ENCODE peak calls at places on chromosomes 12 and 14, in nine cellular contexts. One of them, this sample, is unnamed.

GRCh38 chr12:94172973-94173372 is 24.6 kb downstream of the PLXNC1 start:
- DNase-seq in stimulated activated CD8-positive, alpha-beta memory T cell treated with anti-CD3 and anti-CD28 coated beads, Interleukin-2, amount 100 ng/mL, for 1 hour: no peak
- DNase-seq in LHCN-M2: peak
- DNase-seq in GM23248: peak
- DNase-seq in osteocyte: no peak
- DNase-seq in AG08396: peak
- DNase-seq in LoVo: no peak
- DNase-seq in activated CD4-positive, alpha-beta T cell treated with anti-CD3 and anti-CD28 coated beads for 24 hours: no peak
- DNase-seq in activated CD8-positive, alpha-beta memory T cell treated with anti-CD3 and anti-CD28 coated beads for 1 hour: no peak
- DNase-seq in this sample: no peak

GRCh38 chr12:12665194-12665593 is 30.8 kb downstream of the GPR19 start:
- DNase-seq in stimulated activated CD8-positive, alpha-beta memory T cell treated with anti-CD3 and anti-CD28 coated beads, Interleukin-2, amount 100 ng/mL, for 1 hour: no peak
- DNase-seq in LHCN-M2: no peak
- DNase-seq in GM23248: no peak
- DNase-seq in osteocyte: no peak
- DNase-seq in AG08396: no peak
- DNase-seq in LoVo: no peak
- DNase-seq in activated CD4-positive, alpha-beta T cell treated with anti-CD3 and anti-CD28 coated beads for 24 hours: no peak
- DNase-seq in activated CD8-positive, alpha-beta memory T cell treated with anti-CD3 and anti-CD28 coated beads for 1 hour: no peak
- DNase-seq in this sample: no peak

GRCh38 chr14:83491091-83491490 is 1957.4 kb upstream of the SEL1L start:
- DNase-seq in stimulated activated CD8-positive, alpha-beta memory T cell treated with anti-CD3 and anti-CD28 coated beads, Interleukin-2, amount 100 ng/mL, for 1 hour: no peak
- DNase-seq in LHCN-M2: no peak
- DNase-seq in GM23248: no peak
- DNase-seq in osteocyte: no peak
- DNase-seq in AG08396: no peak
- DNase-seq in LoVo: no peak
- DNase-seq in activated CD4-positive, alpha-beta T cell treated with anti-CD3 and anti-CD28 coated beads for 24 hours: no peak
- DNase-seq in activated CD8-positive, alpha-beta memory T cell treated with anti-CD3 and anti-CD28 coated beads for 1 hour: no peak
- DNase-seq in this sample: no peak

GRCh38 chr12:131203666-131204415 is 250.1 kb downstream of the ADGRD1 start:
- DNase-seq in stimulated activated CD8-positive, alpha-beta memory T cell treated with anti-CD3 and anti-CD28 coated beads, Interleukin-2, amount 100 ng/mL, for 1 hour: no peak
- DNase-seq in LHCN-M2: no peak
- DNase-seq in GM23248: no peak
- DNase-seq in osteocyte: peak
- DNase-seq in AG08396: no peak
- DNase-seq in LoVo: no peak
- DNase-seq in activated CD4-positive, alpha-beta T cell treated with anti-CD3 and anti-CD28 coated beads for 24 hours: no peak
- DNase-seq in activated CD8-positive, alpha-beta memory T cell treated with anti-CD3 and anti-CD28 coated beads for 1 hour: no peak
- DNase-seq in this sample: no peak

GRCh38 chr12:122841544-122842321 is 6.5 kb downstream of the HIP1R start:
- DNase-seq in stimulated activated CD8-positive, alpha-beta memory T cell treated with anti-CD3 and anti-CD28 coated beads, Interleukin-2, amount 100 ng/mL, for 1 hour: no peak
- DNase-seq in LHCN-M2: peak
- DNase-seq in GM23248: peak
- DNase-seq in osteocyte: no peak
- DNase-seq in AG08396: peak
- DNase-seq in LoVo: no peak
- DNase-seq in activated CD4-positive, alpha-beta T cell treated with anti-CD3 and anti-CD28 coated beads for 24 hours: no peak
- DNase-seq in activated CD8-positive, alpha-beta memory T cell treated with anti-CD3 and anti-CD28 coated beads for 1 hour: no peak
- DNase-seq in this sample: no peak

GRCh38 chr12:12936983-12937491 is 14.9 kb downstream of the GPRC5D start:
- DNase-seq in stimulated activated CD8-positive, alpha-beta memory T cell treated with anti-CD3 and anti-CD28 coated beads, Interleukin-2, amount 100 ng/mL, for 1 hour: no peak
- DNase-seq in LHCN-M2: no peak
- DNase-seq in GM23248: no peak
- DNase-seq in osteocyte: peak
- DNase-seq in AG08396: no peak
- DNase-seq in LoVo: no peak
- DNase-seq in activated CD4-positive, alpha-beta T cell treated with anti-CD3 and anti-CD28 coated beads for 24 hours: no peak
- DNase-seq in activated CD8-positive, alpha-beta memory T cell treated with anti-CD3 and anti-CD28 coated beads for 1 hour: no peak
- DNase-seq in this sample: no peak

GRCh38 chr14:67526676-67527459 is 6.2 kb upstream of the PLEKHH1 start:
- DNase-seq in stimulated activated CD8-positive, alpha-beta memory T cell treated with anti-CD3 and anti-CD28 coated beads, Interleukin-2, amount 100 ng/mL, for 1 hour: no peak
- DNase-seq in LHCN-M2: peak
- DNase-seq in GM23248: peak
- DNase-seq in osteocyte: no peak
- DNase-seq in AG08396: peak
- DNase-seq in LoVo: peak
- DNase-seq in activated CD4-positive, alpha-beta T cell treated with anti-CD3 and anti-CD28 coated beads for 24 hours: peak
- DNase-seq in activated CD8-positive, alpha-beta memory T cell treated with anti-CD3 and anti-CD28 coated beads for 1 hour: no peak
- DNase-seq in this sample: peak

GRCh38 chr12:71938728-71939385 is at the start of gene TPH2:
- DNase-seq in stimulated activated CD8-positive, alpha-beta memory T cell treated with anti-CD3 and anti-CD28 coated beads, Interleukin-2, amount 100 ng/mL, for 1 hour: no peak
- DNase-seq in LHCN-M2: peak
- DNase-seq in GM23248: peak
- DNase-seq in osteocyte: peak
- DNase-seq in AG08396: peak
- DNase-seq in LoVo: peak
- DNase-seq in activated CD4-positive, alpha-beta T cell treated with anti-CD3 and anti-CD28 coated beads for 24 hours: peak
- DNase-seq in activated CD8-positive, alpha-beta memory T cell treated with anti-CD3 and anti-CD28 coated beads for 1 hour: no peak
- DNase-seq in this sample: peak

GRCh38 chr12:124617615-124618014 is 50.2 kb upstream of the NCOR2 start:
- DNase-seq in stimulated activated CD8-positive, alpha-beta memory T cell treated with anti-CD3 and anti-CD28 coated beads, Interleukin-2, amount 100 ng/mL, for 1 hour: no peak
- DNase-seq in LHCN-M2: no peak
- DNase-seq in GM23248: no peak
- DNase-seq in osteocyte: no peak
- DNase-seq in AG08396: no peak
- DNase-seq in LoVo: no peak
- DNase-seq in activated CD4-positive, alpha-beta T cell treated with anti-CD3 and anti-CD28 coated beads for 24 hours: no peak
- DNase-seq in activated CD8-positive, alpha-beta memory T cell treated with anti-CD3 and anti-CD28 coated beads for 1 hour: no peak
- DNase-seq in this sample: no peak

GRCh38 chr12:124129132-124129531 is 156.1 kb downstream of the ZNF664 start:
- DNase-seq in stimulated activated CD8-positive, alpha-beta memory T cell treated with anti-CD3 and anti-CD28 coated beads, Interleukin-2, amount 100 ng/mL, for 1 hour: no peak
- DNase-seq in LHCN-M2: no peak
- DNase-seq in GM23248: no peak
- DNase-seq in osteocyte: no peak
- DNase-seq in AG08396: no peak
- DNase-seq in LoVo: no peak
- DNase-seq in activated CD4-positive, alpha-beta T cell treated with anti-CD3 and anti-CD28 coated beads for 24 hours: no peak
- DNase-seq in activated CD8-positive, alpha-beta memory T cell treated with anti-CD3 and anti-CD28 coated beads for 1 hour: no peak
- DNase-seq in this sample: no peak

GRCh38 chr12:53074999-53075370 is 4.2 kb downstream of the SPRYD3 start:
- DNase-seq in stimulated activated CD8-positive, alpha-beta memory T cell treated with anti-CD3 and anti-CD28 coated beads, Interleukin-2, amount 100 ng/mL, for 1 hour: no peak
- DNase-seq in LHCN-M2: no peak
- DNase-seq in GM23248: no peak
- DNase-seq in osteocyte: no peak
- DNase-seq in AG08396: no peak
- DNase-seq in LoVo: no peak
- DNase-seq in activated CD4-positive, alpha-beta T cell treated with anti-CD3 and anti-CD28 coated beads for 24 hours: no peak
- DNase-seq in activated CD8-positive, alpha-beta memory T cell treated with anti-CD3 and anti-CD28 coated beads for 1 hour: no peak
- DNase-seq in this sample: no peak

GRCh38 chr12:116492703-116493324 is 66.4 kb upstream of the MAP1LC3B2 start:
- DNase-seq in stimulated activated CD8-positive, alpha-beta memory T cell treated with anti-CD3 and anti-CD28 coated beads, Interleukin-2, amount 100 ng/mL, for 1 hour: no peak
- DNase-seq in LHCN-M2: peak
- DNase-seq in GM23248: peak
- DNase-seq in osteocyte: no peak
- DNase-seq in AG08396: peak
- DNase-seq in LoVo: peak
- DNase-seq in activated CD4-positive, alpha-beta T cell treated with anti-CD3 and anti-CD28 coated beads for 24 hours: no peak
- DNase-seq in activated CD8-positive, alpha-beta memory T cell treated with anti-CD3 and anti-CD28 coated beads for 1 hour: no peak
- DNase-seq in this sample: no peak

GRCh38 chr12:125804660-125805059 is 739.4 kb downstream of the AACS start:
- DNase-seq in stimulated activated CD8-positive, alpha-beta memory T cell treated with anti-CD3 and anti-CD28 coated beads, Interleukin-2, amount 100 ng/mL, for 1 hour: no peak
- DNase-seq in LHCN-M2: no peak
- DNase-seq in GM23248: no peak
- DNase-seq in osteocyte: no peak
- DNase-seq in AG08396: no peak
- DNase-seq in LoVo: no peak
- DNase-seq in activated CD4-positive, alpha-beta T cell treated with anti-CD3 and anti-CD28 coated beads for 24 hours: no peak
- DNase-seq in activated CD8-positive, alpha-beta memory T cell treated with anti-CD3 and anti-CD28 coated beads for 1 hour: no peak
- DNase-seq in this sample: no peak

GRCh38 chr14:79661762-79662161 is 549.5 kb downstream of the DIO2 start:
- DNase-seq in stimulated activated CD8-positive, alpha-beta memory T cell treated with anti-CD3 and anti-CD28 coated beads, Interleukin-2, amount 100 ng/mL, for 1 hour: no peak
- DNase-seq in LHCN-M2: peak
- DNase-seq in GM23248: no peak
- DNase-seq in osteocyte: no peak
- DNase-seq in AG08396: no peak
- DNase-seq in LoVo: no peak
- DNase-seq in activated CD4-positive, alpha-beta T cell treated with anti-CD3 and anti-CD28 coated beads for 24 hours: no peak
- DNase-seq in activated CD8-positive, alpha-beta memory T cell treated with anti-CD3 and anti-CD28 coated beads for 1 hour: no peak
- DNase-seq in this sample: no peak

This sample was measured in nephron progenitor cell.